ENCODE peak calls at places on chromosomes 3 and 15, in seven cellular contexts. S, H, B, V, A, L and F are unnamed samples.

GRCh38 chr15:66128116-66128715 is 125.3 kb downstream of the MEGF11 start:
- DNase-seq in S (no peak), L (no peak), B (no peak), A (no peak), H (no peak), V (no peak), F (no peak)

GRCh38 chr15:83365370-83365938 is 81.0 kb upstream of the BNC1 start:
- DNase-seq in B (peak; percentile 50), A (peak; percentile 32), H (no peak), L (peak; percentile 9), S (no peak), V (no peak), F (peak; percentile 32)

GRCh38 chr3:65827076-65827475 is 211.6 kb downstream of the MAGI1 start:
- DNase-seq in H (no peak), L (no peak), V (no peak), B (no peak), S (no peak), A (no peak), F (no peak)

GRCh38 chr15:85049805-85050204 is 68.1 kb downstream of the PDE8A start:
- DNase-seq in L (no peak), S (no peak), V (no peak), B (no peak), A (no peak), H (no peak), F (no peak)

GRCh38 chr3:128337305-128337704 is 129.4 kb downstream of the DNAJB8 start:
- DNase-seq in H (no peak), V (peak; percentile 48), S (no peak), B (no peak), A (no peak), L (no peak), F (no peak)

GRCh38 chr15:60179786-60180391 is 175.8 kb downstream of the FOXB1 start:
- DNase-seq in S (no peak), H (peak; percentile 42), B (peak; percentile 31), V (no peak), A (peak; percentile 60), L (peak; percentile 12), F (no peak)

GRCh38 chr3:14780927-14781507 is 37.7 kb upstream of the FGD5 start:
- DNase-seq in S (peak; percentile 69), A (peak; percentile 77), L (peak; percentile 62), V (peak; percentile 72), B (no peak), H (peak; percentile 44), F (no peak)

GRCh38 chr3:13706886-13707285 is 158.0 kb downstream of the FBLN2 start:
- DNase-seq in B (no peak), V (peak; percentile 15), A (no peak), L (no peak), H (no peak), S (no peak), F (no peak)

GRCh38 chr3:74057169-74057568 is 432.4 kb upstream of the PDZRN3 start:
- DNase-seq in L (no peak), V (no peak), A (no peak), B (no peak), H (no peak), S (no peak), F (no peak)

GRCh38 chr3:149316427-149316826 is 17.0 kb downstream of the TM4SF18 start:
- DNase-seq in H (no peak), A (no peak), L (no peak), V (no peak), S (peak; percentile 33), B (no peak), F (no peak)

GRCh38 chr3:190053919-190054672 is 66.6 kb downstream of the P3H2 start:
- DNase-seq in H (no peak), A (peak; percentile 82), L (no peak), V (no peak), B (no peak), S (no peak), F (no peak)

GRCh38 chr3:42185044-42185443 is 80.9 kb downstream of the CCK start:
- DNase-seq in H (no peak), S (peak; percentile 67), L (peak; percentile 26), B (no peak), V (peak; percentile 63), A (no peak), F (no peak)

GRCh38 chr3:196336319-196337145 is 1.7 kb downstream of the TM4SF19 start:
- DNase-seq in L (no peak), H (peak; percentile 24), B (no peak), S (no peak), V (no peak), A (no peak), F (no peak)

GRCh38 chr3:129015388-129016105 is 14.4 kb downstream of the EFCC1 start:
- DNase-seq in V (no peak), H (peak; percentile 49), L (peak; percentile 39), S (no peak), B (no peak), A (no peak), F (peak; percentile 69)

GRCh38 chr15:72936691-72937679 is 115.3 kb upstream of the NEO1 start:
- DNase-seq in H (no peak), B (no peak), A (no peak), S (no peak), L (no peak), V (no peak), F (no peak)

GRCh38 chr15:99452728-99453643 is 112.8 kb upstream of the MEF2A start:
- DNase-seq in S (peak; percentile 83), H (no peak), B (peak; percentile 69), L (peak; percentile 67), V (peak; percentile 91), A (no peak), F (peak; percentile 90)

GRCh38 chr3:46442591-46443530 is 21.8 kb downstream of the LTF start:
- DNase-seq in V (no peak), H (no peak), B (no peak), A (peak; percentile 51), S (peak; percentile 56), L (peak; percentile 72), F (no peak)

GRCh38 chr3:142947352-142947751 is 16.1 kb downstream of the PAQR9 start:
- DNase-seq in B (no peak), V (no peak), L (no peak), S (no peak), H (no peak), A (no peak), F (no peak)

GRCh38 chr15:43473885-43474284 is 19.1 kb downstream of the TP53BP1 start:
- DNase-seq in H (no peak), A (no peak), V (no peak), L (no peak), S (no peak), B (no peak), F (peak; percentile 83)

GRCh38 chr3:72177075-72178050 is 392.4 kb upstream of the PROK2 start:
- DNase-seq in H (peak; percentile 55), L (peak; percentile 41), B (no peak), S (peak; percentile 28), A (no peak), V (peak; percentile 78), F (peak; percentile 60)

GRCh38 chr3:119293761-119294401 is at the start of gene ARHGAP31:
- DNase-seq in S (peak; percentile 65), B (peak; percentile 40), A (peak; percentile 45), V (peak; percentile 86), L (peak; percentile 71), H (no peak), F (peak; percentile 91)

GRCh38 chr3:131239250-131239649 is 142.3 kb upstream of the NUDT16 start:
- DNase-seq in L (no peak), S (no peak), V (no peak), B (no peak), H (no peak), A (no peak), F (no peak)

GRCh38 chr3:197270558-197271317 is 27.7 kb downstream of the DLG1 start:
- DNase-seq in S (no peak), A (no peak), L (no peak), B (no peak), V (no peak), H (no peak), F (no peak)

GRCh38 chr15:77944002-77944867 is 133.3 kb downstream of the TBC1D2B start:
- DNase-seq in V (peak; percentile 93), L (peak; percentile 88), S (peak; percentile 80), H (peak; percentile 36), A (peak; percentile 68), B (peak; percentile 80), F (peak; percentile 90)

GRCh38 chr3:90091557-90091956 is 984.1 kb downstream of the EPHA3 start:
- DNase-seq in L (peak; percentile 8), B (peak; percentile 14), S (no peak), V (peak; percentile 72), A (peak; percentile 26), H (peak; percentile 4), F (no peak)

GRCh38 chr3:194977341-194977740 is 291.7 kb downstream of the FAM43A start:
- DNase-seq in B (no peak), S (no peak), H (no peak), A (no peak), V (no peak), L (no peak), F (no peak)

GRCh38 chr3:47022540-47023161 is 43.2 kb downstream of the NBEAL2 start:
- DNase-seq in V (peak; percentile 66), L (peak; percentile 71), H (no peak), B (no peak), A (no peak), S (peak; percentile 77), F (peak; percentile 58)

GRCh38 chr3:58683001-58683845 is 16.6 kb upstream of the FAM3D start:
- DNase-seq in S (no peak), V (no peak), B (no peak), H (no peak), A (peak; percentile 7), L (no peak), F (no peak)

GRCh38 chr15:41809526-41810220 is 18.2 kb upstream of the JMJD7 start:
- DNase-seq in H (no peak), L (no peak), V (peak; percentile 52), S (no peak), A (no peak), B (no peak), F (no peak)

DNA sequence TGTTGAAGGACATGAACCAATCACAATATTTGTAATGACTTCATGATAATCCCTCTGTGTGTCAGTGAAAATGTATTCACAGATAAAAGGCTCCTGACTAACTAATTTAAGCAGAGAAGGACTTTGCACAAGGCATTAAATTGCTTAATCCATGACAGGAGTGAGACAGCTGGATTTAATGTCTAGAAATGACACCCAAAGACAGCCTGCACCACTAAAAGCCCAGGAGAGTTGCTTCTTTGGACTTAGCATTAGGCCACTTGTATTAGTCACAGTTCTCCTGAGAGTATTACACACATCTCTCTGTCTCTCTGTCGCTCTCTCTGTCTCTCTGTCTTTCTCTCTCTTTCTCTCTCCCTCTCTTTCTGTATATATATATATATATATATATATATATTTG is 180.4 kb downstream of the GOLGA8K start:
- DNase-seq in H (no peak), S (no peak), A (no peak), B (no peak), V (no peak), L (no peak), F (no peak)
- TF ChIP-seq EP300 in H (no peak), S (no peak), A (no peak), B (no peak), V (no peak), L (no peak), F (no peak)

GRCh38 chr3:12408984-12409383 is 75.3 kb upstream of the TSEN2 start:
- DNase-seq in V (no peak), A (no peak), H (no peak), B (no peak), L (no peak), S (no peak), F (no peak)
- TF ChIP-seq POLR2A in V (no peak), A (no peak), H (no peak), B (no peak), L (no peak), S (no peak), F (no peak)

GRCh38 chr3:168514252-168514651 is 418.5 kb upstream of the GOLIM4 start:
- DNase-seq in L (no peak), V (no peak), A (no peak), H (no peak), S (no peak), B (no peak), F (no peak)
- TF ChIP-seq CTCF in L (no peak), V (no peak), A (no peak), H (no peak), S (no peak), B (no peak), F (no peak)

GRCh38 chr15:38053244-38053643 is 118.8 kb downstream of the TMCO5A start:
- DNase-seq in L (no peak), A (no peak), V (no peak), H (no peak), B (no peak), S (no peak), F (no peak)
- TF ChIP-seq EP300 in L (no peak), A (no peak), V (no peak), H (no peak), B (no peak), S (no peak), F (no peak)